ENCODE peak calls at places on chromosomes 4 and X, in six cellular contexts. U, F, B, A, H and W are unnamed samples.

GRCh38 chrX:55220119-55220794 is at the start of gene PAGE5:
- DNase-seq in H (no peak), A (no peak), U (no peak), B (no peak), F (no peak), W (no peak)

GRCh38 chr4:37803348-37803973 is 23.0 kb upstream of the PGM2 start:
- DNase-seq in B (no peak), F (peak; percentile 65), U (no peak), A (no peak), H (peak; percentile 61), W (peak; percentile 54)

GRCh38 chrX:68429216-68429615 is 4.1 kb downstream of the OPHN1 start:
- DNase-seq in U (no peak), F (peak; percentile 70), A (no peak), H (no peak), B (no peak), W (peak; percentile 76)

GRCh38 chr4:4770610-4771009 is 88.9 kb upstream of the MSX1 start:
- DNase-seq in U (no peak), A (no peak), F (no peak), H (no peak), B (no peak), W (no peak)

GRCh38 chr4:4647041-4647440 is 105.2 kb upstream of the STX18 start:
- DNase-seq in U (no peak), F (peak; percentile 10), A (no peak), B (no peak), H (no peak), W (no peak)

GRCh38 chr4:15894923-15895411 is 43.6 kb downstream of the FGFBP1 start:
- DNase-seq in A (no peak), U (no peak), H (no peak), B (no peak), F (peak; percentile 81), W (peak; percentile 73)

GRCh38 chr4:94897023-94897422 is 139.3 kb downstream of the BMPR1B start:
- DNase-seq in A (no peak), B (no peak), F (no peak), H (peak; percentile 10), U (no peak), W (no peak)

GRCh38 chr4:145075742-145076472 is 22.1 kb downstream of the ANAPC10 start:
- DNase-seq in U (no peak), F (no peak), B (no peak), A (no peak), H (no peak), W (no peak)

GRCh38 chrX:38262715-38263620 is 42.3 kb upstream of the SRPX start:
- DNase-seq in U (no peak), A (no peak), H (no peak), F (no peak), B (no peak), W (no peak)

GRCh38 chrX:45714864-45715263 is 514.2 kb upstream of the DIPK2B start:
- DNase-seq in B (no peak), U (no peak), F (peak; percentile 66), A (no peak), H (peak; percentile 25), W (peak; percentile 87)

GRCh38 chrX:10415704-10416001 is 204.7 kb downstream of the MID1 start:
- DNase-seq in H (no peak), A (no peak), B (no peak), U (no peak), F (peak; percentile 1), W (peak; percentile 66)